ENCODE peak calls at places on chromosomes 11 and 22, in ten cellular contexts. One of them, this sample, is unnamed.

GRCh38 chr11:75499423-75500305 is 26.1 kb downstream of the GDPD5 start:
- DNase-seq in NCI-H2029 treated with DMSO at 0.1 percent for 48 hours: no peak
- DNase-seq in substantia nigra: no peak
- DNase-seq in neural crest cell: no peak
- DNase-seq in Ammon's horn: no peak
- DNase-seq in EH: peak
- DNase-seq in neural progenitor cell: no peak
- DNase-seq in H54: peak
- DNase-seq in GM06990: no peak
- DNase-seq in caudate nucleus: no peak
- DNase-seq in this sample: peak

GRCh38 chr11:27485930-27486773 is 13.6 kb upstream of the LGR4 start:
- DNase-seq in EH: peak
- DNase-seq in Ammon's horn: peak
- DNase-seq in neural progenitor cell: peak
- DNase-seq in NCI-H2029 treated with DMSO at 0.1 percent for 48 hours: peak
- DNase-seq in neural crest cell: peak
- DNase-seq in H54: no peak
- DNase-seq in GM06990: no peak
- DNase-seq in substantia nigra: no peak
- DNase-seq in caudate nucleus: no peak
- DNase-seq in this sample: no peak

GRCh38 chr22:37279469-37279868 is 2.8 kb upstream of the CYTH4 start:
- DNase-seq in neural crest cell: no peak
- DNase-seq in GM06990: no peak
- DNase-seq in NCI-H2029 treated with DMSO at 0.1 percent for 48 hours: no peak
- DNase-seq in H54: no peak
- DNase-seq in EH: peak
- DNase-seq in caudate nucleus: no peak
- DNase-seq in substantia nigra: no peak
- DNase-seq in Ammon's horn: no peak
- DNase-seq in neural progenitor cell: peak
- DNase-seq in this sample: no peak

GRCh38 chr22:29765905-29766631 is 739 bp downstream of the ZMAT5 start:
- DNase-seq in GM06990: no peak
- DNase-seq in H54: no peak
- DNase-seq in EH: no peak
- DNase-seq in neural crest cell: no peak
- DNase-seq in Ammon's horn: no peak
- DNase-seq in neural progenitor cell: no peak
- DNase-seq in NCI-H2029 treated with DMSO at 0.1 percent for 48 hours: no peak
- DNase-seq in caudate nucleus: no peak
- DNase-seq in substantia nigra: no peak
- DNase-seq in this sample: no peak

GRCh38 chr22:19962246-19962908 is 20.8 kb upstream of the TXNRD2 start:
- DNase-seq in EH: peak
- DNase-seq in neural progenitor cell: peak
- DNase-seq in GM06990: peak
- DNase-seq in caudate nucleus: peak
- DNase-seq in H54: no peak
- DNase-seq in NCI-H2029 treated with DMSO at 0.1 percent for 48 hours: peak
- DNase-seq in neural crest cell: peak
- DNase-seq in substantia nigra: peak
- DNase-seq in Ammon's horn: peak
- DNase-seq in this sample: peak

GRCh38 chr11:29173660-29174062 is 843.2 kb downstream of the KCNA4 start:
- DNase-seq in caudate nucleus: no peak
- DNase-seq in GM06990: no peak
- DNase-seq in neural progenitor cell: no peak
- DNase-seq in neural crest cell: no peak
- DNase-seq in EH: peak
- DNase-seq in substantia nigra: no peak
- DNase-seq in NCI-H2029 treated with DMSO at 0.1 percent for 48 hours: no peak
- DNase-seq in Ammon's horn: no peak
- DNase-seq in H54: no peak
- DNase-seq in this sample: peak

GRCh38 chr11:46896719-46897406 is 21.5 kb downstream of the LRP4 start:
- DNase-seq in neural progenitor cell: peak
- DNase-seq in EH: peak
- DNase-seq in neural crest cell: no peak
- DNase-seq in substantia nigra: no peak
- DNase-seq in H54: no peak
- DNase-seq in caudate nucleus: no peak
- DNase-seq in Ammon's horn: peak
- DNase-seq in NCI-H2029 treated with DMSO at 0.1 percent for 48 hours: no peak
- DNase-seq in GM06990: no peak
- DNase-seq in this sample: peak

GRCh38 chr11:76067099-76067498 is 139.2 kb downstream of the WNT11 start:
- DNase-seq in neural crest cell: no peak
- DNase-seq in Ammon's horn: no peak
- DNase-seq in neural progenitor cell: no peak
- DNase-seq in EH: peak
- DNase-seq in GM06990: no peak
- DNase-seq in substantia nigra: no peak
- DNase-seq in NCI-H2029 treated with DMSO at 0.1 percent for 48 hours: no peak
- DNase-seq in H54: no peak
- DNase-seq in caudate nucleus: no peak
- DNase-seq in this sample: no peak

GRCh38 chr11:109237636-109238035 is 184.4 kb upstream of the C11orf87 start:
- DNase-seq in Ammon's horn: no peak
- DNase-seq in caudate nucleus: no peak
- DNase-seq in H54: no peak
- DNase-seq in GM06990: no peak
- DNase-seq in substantia nigra: no peak
- DNase-seq in NCI-H2029 treated with DMSO at 0.1 percent for 48 hours: no peak
- DNase-seq in neural progenitor cell: no peak
- DNase-seq in neural crest cell: no peak
- DNase-seq in EH: no peak
- DNase-seq in this sample: no peak

GRCh38 chr11:128630367-128631230 is 43.2 kb upstream of the ETS1 start:
- DNase-seq in NCI-H2029 treated with DMSO at 0.1 percent for 48 hours: peak
- DNase-seq in substantia nigra: peak
- DNase-seq in EH: peak
- DNase-seq in neural crest cell: peak
- DNase-seq in Ammon's horn: peak
- DNase-seq in caudate nucleus: peak
- DNase-seq in GM06990: peak
- DNase-seq in neural progenitor cell: peak
- DNase-seq in H54: peak
- DNase-seq in this sample: peak

GRCh38 chr22:22691055-22691454 is 46.6 kb downstream of the GGTLC2 start:
- DNase-seq in substantia nigra: no peak
- DNase-seq in EH: no peak
- DNase-seq in NCI-H2029 treated with DMSO at 0.1 percent for 48 hours: no peak
- DNase-seq in GM06990: no peak
- DNase-seq in H54: no peak
- DNase-seq in neural progenitor cell: no peak
- DNase-seq in Ammon's horn: no peak
- DNase-seq in caudate nucleus: no peak
- DNase-seq in neural crest cell: no peak
- DNase-seq in this sample: no peak

GRCh38 chr22:26196657-26197056 is 27.4 kb downstream of the SEZ6L start:
- DNase-seq in neural progenitor cell: no peak
- DNase-seq in H54: no peak
- DNase-seq in caudate nucleus: no peak
- DNase-seq in GM06990: no peak
- DNase-seq in neural crest cell: no peak
- DNase-seq in Ammon's horn: peak
- DNase-seq in EH: no peak
- DNase-seq in substantia nigra: no peak
- DNase-seq in NCI-H2029 treated with DMSO at 0.1 percent for 48 hours: no peak
- DNase-seq in this sample: no peak

GRCh38 chr11:117256573-117256972 is 24.1 kb downstream of the RNF214 start:
- DNase-seq in substantia nigra: no peak
- DNase-seq in neural crest cell: no peak
- DNase-seq in caudate nucleus: no peak
- DNase-seq in Ammon's horn: no peak
- DNase-seq in NCI-H2029 treated with DMSO at 0.1 percent for 48 hours: no peak
- DNase-seq in H54: peak
- DNase-seq in neural progenitor cell: no peak
- DNase-seq in GM06990: no peak
- DNase-seq in EH: peak
- DNase-seq in this sample: no peak

GRCh38 chr11:11972942-11973341 is 35.5 kb downstream of the DKK3 start:
- DNase-seq in H54: no peak
- DNase-seq in neural progenitor cell: no peak
- DNase-seq in substantia nigra: no peak
- DNase-seq in neural crest cell: no peak
- DNase-seq in EH: no peak
- DNase-seq in NCI-H2029 treated with DMSO at 0.1 percent for 48 hours: no peak
- DNase-seq in caudate nucleus: no peak
- DNase-seq in Ammon's horn: no peak
- DNase-seq in GM06990: no peak
- DNase-seq in this sample: no peak

GRCh38 chr11:131038597-131038996 is 122.3 kb upstream of the SNX19 start:
- DNase-seq in GM06990: no peak
- DNase-seq in caudate nucleus: no peak
- DNase-seq in substantia nigra: no peak
- DNase-seq in EH: peak
- DNase-seq in NCI-H2029 treated with DMSO at 0.1 percent for 48 hours: no peak
- DNase-seq in neural crest cell: no peak
- DNase-seq in neural progenitor cell: peak
- DNase-seq in H54: no peak
- DNase-seq in Ammon's horn: peak
- DNase-seq in this sample: peak

GRCh38 chr22:43850529-43850928 is 11.8 kb downstream of the SULT4A1 start:
- DNase-seq in NCI-H2029 treated with DMSO at 0.1 percent for 48 hours: no peak
- DNase-seq in H54: no peak
- DNase-seq in EH: no peak
- DNase-seq in Ammon's horn: no peak
- DNase-seq in GM06990: no peak
- DNase-seq in caudate nucleus: no peak
- DNase-seq in neural progenitor cell: no peak
- DNase-seq in neural crest cell: no peak
- DNase-seq in substantia nigra: no peak
- DNase-seq in this sample: no peak

GRCh38 chr22:47196881-47197701 is 434.6 kb downstream of the TBC1D22A start:
- DNase-seq in neural crest cell: no peak
- DNase-seq in substantia nigra: no peak
- DNase-seq in caudate nucleus: no peak
- DNase-seq in GM06990: no peak
- DNase-seq in EH: no peak
- DNase-seq in H54: no peak
- DNase-seq in Ammon's horn: no peak
- DNase-seq in neural progenitor cell: no peak
- DNase-seq in NCI-H2029 treated with DMSO at 0.1 percent for 48 hours: no peak
- DNase-seq in this sample: no peak

GRCh38 chr22:29096736-29097669 is 24.2 kb downstream of the KREMEN1 start:
- DNase-seq in GM06990: no peak
- DNase-seq in H54: no peak
- DNase-seq in neural progenitor cell: peak
- DNase-seq in substantia nigra: no peak
- DNase-seq in Ammon's horn: peak
- DNase-seq in caudate nucleus: no peak
- DNase-seq in neural crest cell: peak
- DNase-seq in NCI-H2029 treated with DMSO at 0.1 percent for 48 hours: no peak
- DNase-seq in EH: peak
- DNase-seq in this sample: no peak

GRCh38 chr11:1476946-1477736 is 9.4 kb downstream of the MOB2 start:
- DNase-seq in neural crest cell: no peak
- DNase-seq in GM06990: no peak
- DNase-seq in substantia nigra: no peak
- DNase-seq in neural progenitor cell: no peak
- DNase-seq in caudate nucleus: no peak
- DNase-seq in H54: no peak
- DNase-seq in EH: no peak
- DNase-seq in Ammon's horn: no peak
- DNase-seq in NCI-H2029 treated with DMSO at 0.1 percent for 48 hours: no peak
- DNase-seq in this sample: no peak

GRCh38 chr11:3181722-3182461 is 16.8 kb upstream of the OSBPL5 start:
- DNase-seq in H54: no peak
- DNase-seq in neural progenitor cell: no peak
- DNase-seq in substantia nigra: no peak
- DNase-seq in GM06990: no peak
- DNase-seq in NCI-H2029 treated with DMSO at 0.1 percent for 48 hours: no peak
- DNase-seq in EH: no peak
- DNase-seq in caudate nucleus: no peak
- DNase-seq in Ammon's horn: no peak
- DNase-seq in neural crest cell: no peak
- DNase-seq in this sample: no peak

GRCh38 chr11:2512431-2513407 is 67.9 kb downstream of the KCNQ1 start:
- DNase-seq in GM06990: no peak
- DNase-seq in H54: no peak
- DNase-seq in EH: no peak
- DNase-seq in neural crest cell: no peak
- DNase-seq in Ammon's horn: peak
- DNase-seq in caudate nucleus: no peak
- DNase-seq in NCI-H2029 treated with DMSO at 0.1 percent for 48 hours: no peak
- DNase-seq in substantia nigra: no peak
- DNase-seq in neural progenitor cell: no peak
- DNase-seq in this sample: no peak

GRCh38 chr22:49325531-49326395 is 501.9 kb downstream of the BRD1 start:
- DNase-seq in neural crest cell: no peak
- DNase-seq in NCI-H2029 treated with DMSO at 0.1 percent for 48 hours: no peak
- DNase-seq in neural progenitor cell: no peak
- DNase-seq in caudate nucleus: no peak
- DNase-seq in H54: no peak
- DNase-seq in EH: no peak
- DNase-seq in Ammon's horn: no peak
- DNase-seq in substantia nigra: no peak
- DNase-seq in GM06990: no peak
- DNase-seq in this sample: no peak

This sample was measured in A549.